ENCODE peak calls at places on chromosome 6, in six cellular contexts. E is NCI-H82; I is fibroblast of pulmonary artery; Y is adipocyte; R is MM.1S; G is naive thymus-derived CD8-positive, alpha-beta T cell. H is an unnamed sample.

GRCh38 chr6:143896096-143896880 is 32.0 kb downstream of the ZC2HC1B start:
- DNase-seq in I (peak), E (no peak), R (no peak), G (no peak), Y (no peak), H (peak)

GRCh38 chr6:115666997-115667396 is 393.7 kb downstream of the FRK start:
- DNase-seq in E (no peak), Y (no peak), G (no peak), R (no peak), I (no peak), H (no peak)

GRCh38 chr6:144467153-144467762 is 182.1 kb downstream of the UTRN start:
- DNase-seq in G (no peak), I (no peak), R (no peak), Y (no peak), E (peak), H (no peak)

GRCh38 chr6:47414517-47415167 is 62.9 kb upstream of the CD2AP start:
- DNase-seq in Y (peak), G (peak), E (no peak), I (peak), R (peak), H (no peak)

GRCh38 chr6:166551797-166552495 is 34.5 kb downstream of the RAMACL start:
- DNase-seq in Y (no peak), R (no peak), I (no peak), E (no peak), G (no peak), H (no peak)

GRCh38 chr6:116115781-116116180 is 10.2 kb downstream of the COL10A1 start:
- DNase-seq in G (no peak), E (no peak), R (no peak), Y (peak), I (peak), H (no peak)

GRCh38 chr6:50992704-50993625 is 174.3 kb downstream of the TFAP2B start:
- DNase-seq in E (no peak), G (no peak), R (no peak), Y (no peak), I (no peak), H (no peak)

GRCh38 chr6:118980063-118980462 is 45.1 kb upstream of the MCM9 start:
- DNase-seq in R (no peak), Y (peak), E (peak), G (no peak), I (peak), H (peak)

GRCh38 chr6:130526466-130526865 is 160.6 kb downstream of the TMEM200A start:
- DNase-seq in Y (no peak), I (no peak), R (no peak), E (no peak), G (no peak), H (no peak)

GRCh38 chr6:157023958-157024357 is 246.8 kb downstream of the ARID1B start:
- DNase-seq in I (peak), E (no peak), R (no peak), G (no peak), Y (peak), H (no peak)

GRCh38 chr6:33983109-33983475 is 162.8 kb downstream of the GRM4 start:
- DNase-seq in Y (no peak), R (peak), E (no peak), I (no peak), G (no peak), H (peak)

GRCh38 chr6:105136433-105137350 is 43.1 kb downstream of the POPDC3 start:
- DNase-seq in G (no peak), E (peak), Y (peak), R (peak), I (peak), H (peak)

GRCh38 chr6:163355471-163355991 is 59.0 kb upstream of the QKI start:
- DNase-seq in Y (no peak), E (no peak), R (no peak), G (no peak), I (peak), H (peak)

GRCh38 chr6:113623124-113623523 is 234.0 kb upstream of the MARCKS start:
- DNase-seq in G (no peak), E (no peak), I (no peak), R (no peak), Y (no peak), H (no peak)

GRCh38 chr6:149237464-149237863 is 80.0 kb upstream of the TAB2 start:
- DNase-seq in I (no peak), E (no peak), R (no peak), G (no peak), Y (no peak), H (no peak)

GRCh38 chr6:106159531-106159940 is 73.4 kb downstream of the PRDM1 start:
- DNase-seq in I (peak), G (no peak), R (peak), Y (peak), E (no peak), H (no peak)

GRCh38 chr6:140475086-140475485 is 1100.6 kb upstream of the CITED2 start:
- DNase-seq in Y (no peak), E (no peak), R (no peak), I (no peak), G (no peak), H (no peak)

GRCh38 chr6:4185846-4186245 is 50.5 kb upstream of the ECI2 start:
- DNase-seq in E (no peak), R (no peak), Y (no peak), I (no peak), G (no peak), H (no peak)

GRCh38 chr6:157223021-157223430 is 100.3 kb downstream of the TMEM242 start:
- DNase-seq in Y (no peak), E (no peak), I (no peak), G (no peak), R (no peak), H (no peak)

GRCh38 chr6:83193747-83194582 is 808 bp downstream of the RWDD2A start:
- DNase-seq in G (peak), Y (peak), E (peak), I (no peak), R (peak), H (peak)

GRCh38 chr6:116773886-116774285 is 8.4 kb upstream of the FAM162B start:
- DNase-seq in R (no peak), Y (peak), E (no peak), G (no peak), I (peak), H (no peak)

GRCh38 chr6:106549521-106549920 is 79.8 kb downstream of the RTN4IP1 start:
- DNase-seq in Y (no peak), E (no peak), G (no peak), R (no peak), I (no peak), H (no peak)

GRCh38 chr6:1672379-1672778 is 62.7 kb downstream of the FOXC1 start:
- DNase-seq in E (no peak), I (no peak), R (no peak), Y (peak), G (no peak), H (no peak)

GRCh38 chr6:141956046-141956761 is 176.5 kb upstream of the GJE1 start:
- DNase-seq in G (no peak), I (peak), E (no peak), Y (peak), R (no peak), H (no peak)

GRCh38 chr6:53306819-53307347 is 41.9 kb downstream of the ELOVL5 start:
- DNase-seq in Y (no peak), G (no peak), I (no peak), R (peak), E (no peak), H (peak)